ENCODE peak calls at places on chromosomes 5 and 9, in eight cellular contexts. One of them, this sample, is unnamed.
A peak's percentile ranks its signal among the peaks of the same experiment; 100 is the strongest.

GRCh38 chr9:22580788-22581187 is 134.2 kb downstream of the DMRTA1 start:
- DNase-seq in mesenteric fat pad: no peak
- DNase-seq in left kidney: no peak
- DNase-seq in ELR: no peak
- DNase-seq in ELF-1: no peak
- DNase-seq in A172: no peak
- DNase-seq in mammary epithelial cell: no peak
- DNase-seq in neural crest cell: no peak
- DNase-seq in this sample: no peak

GRCh38 chr9:88534456-88535225 is at the start of gene NXNL2:
- DNase-seq in mesenteric fat pad: peak; percentile 92
- DNase-seq in left kidney: peak; percentile 81
- DNase-seq in ELR: peak; percentile 87
- DNase-seq in ELF-1: peak; percentile 32
- DNase-seq in A172: peak; percentile 82
- DNase-seq in mammary epithelial cell: peak; percentile 56
- DNase-seq in neural crest cell: peak; percentile 30
- DNase-seq in this sample: peak; percentile 91

GRCh38 chr5:180586870-180587269 is 4.4 kb downstream of the SCGB3A1 start:
- DNase-seq in mesenteric fat pad: no peak
- DNase-seq in left kidney: no peak
- DNase-seq in ELR: no peak
- DNase-seq in ELF-1: no peak
- DNase-seq in A172: no peak
- DNase-seq in mammary epithelial cell: no peak
- DNase-seq in neural crest cell: no peak
- DNase-seq in this sample: no peak

GRCh38 chr9:129697111-129697955 is 31.9 kb downstream of the PRRX2 start:
- DNase-seq in mesenteric fat pad: no peak
- DNase-seq in left kidney: peak; percentile 75
- DNase-seq in ELR: peak; percentile 81
- DNase-seq in ELF-1: no peak
- DNase-seq in A172: no peak
- DNase-seq in mammary epithelial cell: no peak
- DNase-seq in neural crest cell: peak; percentile 14
- DNase-seq in this sample: no peak

GRCh38 chr5:54678737-54679136 is 161.2 kb downstream of the SNX18 start:
- DNase-seq in mesenteric fat pad: no peak
- DNase-seq in left kidney: no peak
- DNase-seq in ELR: no peak
- DNase-seq in ELF-1: no peak
- DNase-seq in A172: no peak
- DNase-seq in mammary epithelial cell: no peak
- DNase-seq in neural crest cell: no peak
- DNase-seq in this sample: no peak

GRCh38 chr5:144941004-144941403 is 770.3 kb downstream of the KCTD16 start:
- DNase-seq in mesenteric fat pad: no peak
- DNase-seq in left kidney: no peak
- DNase-seq in ELR: no peak
- DNase-seq in ELF-1: no peak
- DNase-seq in A172: no peak
- DNase-seq in mammary epithelial cell: no peak
- DNase-seq in neural crest cell: no peak
- DNase-seq in this sample: no peak

GRCh38 chr5:34656001-34656699 is at the start of gene RAI14:
- DNase-seq in mesenteric fat pad: peak; percentile 93
- DNase-seq in left kidney: peak; percentile 93
- DNase-seq in ELR: peak; percentile 92
- DNase-seq in ELF-1: peak; percentile 79
- DNase-seq in A172: peak; percentile 65
- DNase-seq in mammary epithelial cell: peak; percentile 80
- DNase-seq in neural crest cell: peak; percentile 58
- DNase-seq in this sample: peak; percentile 91

GRCh38 chr5:73917433-73917832 is 291.4 kb downstream of the ARHGEF28 start:
- DNase-seq in mesenteric fat pad: no peak
- DNase-seq in left kidney: peak; percentile 10
- DNase-seq in ELR: no peak
- DNase-seq in ELF-1: no peak
- DNase-seq in A172: no peak
- DNase-seq in mammary epithelial cell: no peak
- DNase-seq in neural crest cell: no peak
- DNase-seq in this sample: no peak